ENCODE peak calls at places on chromosome 11, in four cellular contexts. J is body of pancreas; W is CD4-positive, CD25-positive, alpha-beta regulatory T cell; O is HAP-1. L is an unnamed sample.

GRCh38 chr11:125423247-125423849 is 72.7 kb downstream of the FEZ1 start:
- DNase-seq in J (no peak), W (no peak), O (peak; percentile 38), L (no peak)

GRCh38 chr11:74634537-74634936 is 42.2 kb downstream of the POLD3 start:
- DNase-seq in J (no peak), W (no peak), O (peak; percentile 51), L (no peak)

GRCh38 chr11:9347100-9347499 is 32.7 kb upstream of the TMEM41B start:
- DNase-seq in J (no peak), W (no peak), O (no peak), L (no peak)

GRCh38 chr11:69377953-69378302 is 84.0 kb downstream of the MYEOV start:
- DNase-seq in J (no peak), W (no peak), O (no peak), L (no peak)

GRCh38 chr11:47154738-47155570 is 21.7 kb downstream of the ARFGAP2 start:
- DNase-seq in J (no peak), W (no peak), O (no peak), L (peak; percentile 65)

GRCh38 chr11:3627291-3627690 is 14.5 kb downstream of the ART5 start:
- DNase-seq in J (no peak), W (no peak), O (no peak), L (no peak)

GRCh38 chr11:93845181-93846092 is 5.0 kb downstream of the VSTM5 start:
- DNase-seq in J (no peak), W (no peak), O (no peak), L (no peak)

GRCh38 chr11:12902784-12903491 is 106.2 kb upstream of the RASSF10 start:
- DNase-seq in J (no peak), W (no peak), O (no peak), L (no peak)

GRCh38 chr11:84899740-84900139 is 727.4 kb downstream of the DLG2 start:
- DNase-seq in J (no peak), W (no peak), O (peak; percentile 17), L (no peak)

GRCh38 chr11:125341676-125342075 is 154.4 kb downstream of the FEZ1 start:
- DNase-seq in J (no peak), W (no peak), O (no peak), L (no peak)

GRCh38 chr11:65872555-65873279 is at the start of gene EFEMP2:
- DNase-seq in J (no peak), W (no peak), O (no peak), L (no peak)

GRCh38 chr11:110424775-110425444 is 4.8 kb upstream of the FDX1 start:
- DNase-seq in J (no peak), W (no peak), O (no peak), L (no peak)

GRCh38 chr11:60915250-60915914 is 1.4 kb downstream of the TMEM109 start:
- DNase-seq in J (peak; percentile 50), W (peak; percentile 50), O (peak; percentile 91), L (peak; percentile 85)

GRCh38 chr11:57646756-57647303 is 2.9 kb downstream of the YPEL4 start:
- DNase-seq in J (no peak), W (no peak), O (no peak), L (no peak)

GRCh38 chr11:2997406-2997805 is 5.3 kb upstream of the NAP1L4 start:
- DNase-seq in J (no peak), W (no peak), O (no peak), L (no peak)

GRCh38 chr11:3148255-3148989 is 16.7 kb downstream of the OSBPL5 start:
- DNase-seq in J (no peak), W (no peak), O (no peak), L (no peak)

GRCh38 chr11:104256525-104256924 is 92.6 kb upstream of the PDGFD start:
- DNase-seq in J (no peak), W (no peak), O (no peak), L (no peak)

GRCh38 chr11:32991898-32992297 is 23.8 kb upstream of the DEPDC7 start:
- DNase-seq in J (no peak), W (no peak), O (no peak), L (no peak)

GRCh38 chr11:130449996-130450419 is 1.6 kb downstream of the ADAMTS15 start:
- DNase-seq in J (peak; percentile 23), W (no peak), O (no peak), L (no peak)

GRCh38 chr11:124920870-124921609 is 2.0 kb downstream of the HEPN1 start:
- DNase-seq in J (peak; percentile 45), W (peak; percentile 50), O (no peak), L (peak; percentile 57)

GRCh38 chr11:114132944-114133394 is 73.5 kb downstream of the ZBTB16 start:
- DNase-seq in J (no peak), W (no peak), O (no peak), L (no peak)

GRCh38 chr11:65961267-65962135 is at the start of gene SART1:
- DNase-seq in J (peak; percentile 93), W (peak; percentile 96), O (peak; percentile 98), L (peak; percentile 96)

GRCh38 chr11:111846640-111847039 is 24.7 kb downstream of the ALG9 start:
- DNase-seq in J (no peak), W (no peak), O (no peak), L (no peak)

GRCh38 chr11:17594686-17595192 is 47.7 kb downstream of the OTOG start:
- DNase-seq in J (no peak), W (no peak), O (peak; percentile 2), L (no peak)

GRCh38 chr11:116851631-116852030 is 14.2 kb upstream of the APOA1 start:
- DNase-seq in J (no peak), W (no peak), O (no peak), L (peak; percentile 61)

GRCh38 chr11:108122166-108122628 is 830 bp downstream of the ACAT1 start:
- DNase-seq in J (peak; percentile 38), W (no peak), O (peak; percentile 30), L (no peak)

GRCh38 chr11:111684259-111684658 is 81.9 kb downstream of the PPP2R1B start:
- DNase-seq in J (no peak), W (no peak), O (no peak), L (no peak)

GRCh38 chr11:68002943-68003845 is 703 bp downstream of the UNC93B1 start:
- DNase-seq in J (peak; percentile 67), W (peak; percentile 40), O (peak; percentile 55), L (peak; percentile 63)

GRCh38 chr11:126307706-126308105 is 3.8 kb downstream of the DCPS start:
- DNase-seq in J (no peak), W (no peak), O (peak; percentile 81), L (no peak)

GRCh38 chr11:58127350-58127749 is 2.0 kb upstream of the OR9I1 start:
- DNase-seq in J (no peak), W (no peak), O (no peak), L (no peak)

GRCh38 chr11:70399681-70400112 is 1.4 kb downstream of the CTTN start:
- DNase-seq in J (peak; percentile 81), W (no peak), O (peak; percentile 41), L (no peak)

DNA sequence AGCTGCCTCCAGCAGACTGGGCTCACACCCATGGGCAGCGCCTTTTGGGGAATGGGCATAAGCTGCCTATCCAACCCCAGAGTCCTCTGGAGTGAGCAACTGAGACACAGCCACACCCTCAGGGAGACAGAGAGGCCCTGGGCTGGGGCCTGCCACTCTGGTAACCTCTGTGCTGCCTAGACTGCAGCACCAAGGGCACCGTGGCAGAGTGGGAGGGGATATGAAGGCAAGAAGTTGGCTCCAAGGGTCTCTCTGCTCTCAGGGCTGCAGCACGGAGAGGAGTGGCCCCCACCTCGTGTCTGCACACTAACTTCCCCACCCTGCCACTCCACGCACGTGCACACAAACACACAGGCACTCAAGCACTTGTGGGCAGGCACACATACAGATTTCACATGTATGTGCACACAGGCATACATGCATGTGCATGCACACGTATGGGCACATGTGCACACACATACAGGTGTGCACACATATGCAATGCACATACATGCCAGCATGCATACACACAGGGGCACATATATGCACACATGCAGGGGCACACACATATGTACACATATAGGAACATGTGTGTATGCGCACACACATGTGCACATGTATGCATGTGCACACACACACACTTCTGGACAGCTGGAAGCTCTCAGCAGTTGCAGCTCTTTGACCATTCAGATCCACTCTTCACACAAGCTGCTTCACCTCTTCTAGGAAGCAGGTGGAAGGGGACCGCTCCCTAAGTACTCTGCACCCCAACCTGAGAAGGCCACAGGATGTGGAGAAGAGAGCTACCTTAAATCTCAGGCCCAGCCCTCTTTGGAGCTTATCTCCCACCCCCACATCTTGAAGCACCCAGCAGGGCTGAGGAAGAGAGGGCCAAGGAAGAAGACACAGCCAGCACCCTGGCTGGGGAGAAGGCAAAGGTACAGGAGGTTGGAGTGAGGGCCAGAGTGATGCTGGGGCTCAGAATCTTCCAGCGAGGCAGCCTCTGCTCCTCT is 4.3 kb downstream of the IGSF9B start:
- DNase-seq in J (no peak), W (no peak), O (no peak), L (no peak)
- H3K4me3 ChIP-seq in J (no peak overlapping the region), W (no peak overlapping the region), O (no peak overlapping the region), L (no peak overlapping the region)

GRCh38 chr11:102230186-102230585 is 87.1 kb upstream of the BIRC3 start:
- DNase-seq in J (no peak), W (no peak), O (no peak), L (no peak)
- H3K36me3 ChIP-seq in J (no peaks in the 10 kb centered on the region), W (no peaks in the 10 kb centered on the region), O (peaks cover 13% of the 10 kb centered on the region), L (no peaks in the 10 kb centered on the region)

GRCh38 chr11:19953909-19954308 is 206.4 kb downstream of the DBX1 start:
- DNase-seq in J (no peak), W (no peak), O (no peak), L (no peak)

GRCh38 chr11:19951558-19952083 is 208.7 kb downstream of the DBX1 start:
- DNase-seq in J (no peak), W (no peak), O (peak; percentile 15), L (no peak)

GRCh38 chr11:19953342-19953741 is 206.9 kb downstream of the DBX1 start:
- DNase-seq in J (no peak), W (no peak), O (peak; percentile 24), L (no peak)

GRCh38 chr11:19954899-19955298 is 205.4 kb downstream of the DBX1 start:
- DNase-seq in J (peak; percentile 33), W (no peak), O (no peak), L (no peak)

DNA sequence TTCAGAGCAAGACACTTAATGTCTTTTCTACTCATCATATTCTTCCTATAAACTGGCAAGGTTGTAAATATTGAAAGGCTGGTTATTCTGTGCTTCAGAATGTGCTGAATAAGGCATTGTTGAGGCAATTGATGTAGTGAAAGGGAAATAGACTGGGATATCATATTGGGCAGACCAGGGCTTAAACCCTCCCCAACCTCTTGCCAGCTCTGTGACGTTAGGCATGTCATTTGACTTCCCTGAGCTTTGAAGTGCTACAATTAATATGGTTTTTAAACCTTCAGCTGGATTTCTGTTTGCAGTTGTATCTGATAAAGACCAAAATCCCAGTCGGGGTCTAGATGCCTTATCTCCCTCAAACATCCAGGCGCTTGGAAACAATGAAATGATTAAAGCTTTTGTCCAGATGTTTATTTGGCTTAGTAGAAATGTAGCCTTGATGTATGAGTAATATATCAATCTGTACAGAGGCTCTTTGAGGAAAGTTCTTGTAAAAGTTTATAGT is 208.1 kb downstream of the DBX1 start:
- DNase-seq in J (no peak), W (no peak), O (no peak), L (no peak)
- H3K4me3 ChIP-seq in J (no peak overlapping the region), W (no peak overlapping the region), O (no peak overlapping the region), L (no peak overlapping the region)

DNA sequence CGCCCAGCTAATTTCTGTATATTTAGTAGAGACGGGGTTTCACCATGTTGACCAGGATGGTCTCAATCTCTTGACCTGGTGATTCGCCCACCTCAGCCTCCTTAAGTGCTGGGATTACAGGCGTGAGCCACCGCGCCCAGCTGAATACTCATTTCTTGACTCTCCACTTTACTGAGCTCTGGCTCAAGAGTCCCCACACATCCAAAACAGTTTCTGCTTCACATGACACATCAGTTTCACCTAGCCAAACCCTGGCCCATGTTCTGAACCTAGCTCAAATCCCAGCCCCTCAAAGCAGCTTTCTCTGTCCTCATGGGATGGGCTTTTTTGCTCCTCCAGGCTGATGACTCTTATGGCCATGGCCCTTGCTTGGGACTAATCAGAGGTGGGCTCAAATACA is 9.8 kb downstream of the HYOU1 start:
- DNase-seq in J (no peak), W (no peak), O (no peak), L (no peak)
- H3K36me3 ChIP-seq in J (peaks cover 56% of the 10 kb centered on the region), W (peaks cover 50% of the 10 kb centered on the region), O (peaks cover 64% of the 10 kb centered on the region), L (peaks cover 50% of the 10 kb centered on the region)